ENCODE peak calls at places on chromosomes 1 and 21, in eight cellular contexts. One of them, this sample, is unnamed.
A peak's percentile ranks its signal among the peaks of the same experiment; 100 is the strongest.

GRCh38 chr1:234649432-234650081 is 39.6 kb upstream of the IRF2BP2 start:
- DNase-seq in neural progenitor cell: no peak
- DNase-seq in A549: no peak
- DNase-seq in epithelial cell of proximal tubule: no peak
- DNase-seq in GM23338: no peak
- DNase-seq in cardiac muscle cell: no peak
- DNase-seq in AG10803: peak; percentile 21
- DNase-seq in HFF-Myc: no peak
- DNase-seq in this sample: peak; percentile 28

GRCh38 chr1:218435528-218435927 is 90.4 kb downstream of the TGFB2 start:
- DNase-seq in cardiac muscle cell: no peak
- DNase-seq in AG10803: no peak
- DNase-seq in A549: no peak
- DNase-seq in GM23338: no peak
- DNase-seq in HFF-Myc: no peak
- DNase-seq in neural progenitor cell: no peak
- DNase-seq in epithelial cell of proximal tubule: no peak
- DNase-seq in this sample: no peak

GRCh38 chr1:213530607-213531320 is 457.0 kb upstream of the PROX1 start:
- DNase-seq in cardiac muscle cell: no peak
- DNase-seq in AG10803: no peak
- DNase-seq in GM23338: peak; percentile 18
- DNase-seq in neural progenitor cell: no peak
- DNase-seq in HFF-Myc: no peak
- DNase-seq in epithelial cell of proximal tubule: no peak
- DNase-seq in A549: no peak
- DNase-seq in this sample: no peak

GRCh38 chr1:47571952-47572351 is 134.1 kb downstream of the FOXD2 start:
- DNase-seq in AG10803: no peak
- DNase-seq in HFF-Myc: no peak
- DNase-seq in neural progenitor cell: no peak
- DNase-seq in A549: no peak
- DNase-seq in GM23338: no peak
- DNase-seq in cardiac muscle cell: no peak
- DNase-seq in epithelial cell of proximal tubule: no peak
- DNase-seq in this sample: no peak

GRCh38 chr1:231695439-231696255 is 69.1 kb downstream of the DISC1 start:
- DNase-seq in AG10803: peak; percentile 59
- DNase-seq in epithelial cell of proximal tubule: no peak
- DNase-seq in cardiac muscle cell: peak; percentile 53
- DNase-seq in GM23338: no peak
- DNase-seq in HFF-Myc: no peak
- DNase-seq in neural progenitor cell: no peak
- DNase-seq in A549: no peak
- DNase-seq in this sample: no peak

GRCh38 chr1:214660190-214660589 is 57.2 kb downstream of the CENPF start:
- DNase-seq in epithelial cell of proximal tubule: no peak
- DNase-seq in AG10803: no peak
- DNase-seq in neural progenitor cell: no peak
- DNase-seq in A549: no peak
- DNase-seq in GM23338: no peak
- DNase-seq in cardiac muscle cell: no peak
- DNase-seq in HFF-Myc: no peak
- DNase-seq in this sample: no peak

GRCh38 chr21:36753556-36753955 is 54.6 kb downstream of the SIM2 start:
- DNase-seq in cardiac muscle cell: peak; percentile 60
- DNase-seq in epithelial cell of proximal tubule: peak; percentile 22
- DNase-seq in A549: peak; percentile 40
- DNase-seq in GM23338: no peak
- DNase-seq in neural progenitor cell: no peak
- DNase-seq in HFF-Myc: no peak
- DNase-seq in AG10803: peak; percentile 56
- DNase-seq in this sample: peak; percentile 81

GRCh38 chr1:25360596-25361581 is 22.8 kb downstream of the TMEM50A start:
- DNase-seq in neural progenitor cell: no peak
- DNase-seq in cardiac muscle cell: peak; percentile 21
- DNase-seq in epithelial cell of proximal tubule: no peak
- DNase-seq in A549: peak; percentile 12
- DNase-seq in GM23338: no peak
- DNase-seq in AG10803: peak; percentile 78
- DNase-seq in HFF-Myc: peak; percentile 40
- DNase-seq in this sample: peak; percentile 80

GRCh38 chr1:5979536-5980313 is 12.5 kb downstream of the NPHP4 start:
- DNase-seq in A549: no peak
- DNase-seq in cardiac muscle cell: no peak
- DNase-seq in neural progenitor cell: no peak
- DNase-seq in HFF-Myc: no peak
- DNase-seq in AG10803: no peak
- DNase-seq in epithelial cell of proximal tubule: no peak
- DNase-seq in GM23338: no peak
- DNase-seq in this sample: no peak

GRCh38 chr1:16980473-16981268 is at the start of gene MFAP2:
- DNase-seq in HFF-Myc: no peak
- DNase-seq in A549: no peak
- DNase-seq in neural progenitor cell: peak; percentile 72
- DNase-seq in AG10803: peak; percentile 72
- DNase-seq in cardiac muscle cell: peak; percentile 60
- DNase-seq in epithelial cell of proximal tubule: no peak
- DNase-seq in GM23338: peak; percentile 78
- DNase-seq in this sample: peak; percentile 64

GRCh38 chr1:167543566-167543965 is 10.0 kb downstream of the CREG1 start:
- DNase-seq in HFF-Myc: no peak
- DNase-seq in epithelial cell of proximal tubule: no peak
- DNase-seq in GM23338: no peak
- DNase-seq in A549: no peak
- DNase-seq in AG10803: no peak
- DNase-seq in neural progenitor cell: no peak
- DNase-seq in cardiac muscle cell: no peak
- DNase-seq in this sample: no peak

GRCh38 chr1:21672478-21673276 is 3.5 kb upstream of the RAP1GAP start:
- DNase-seq in epithelial cell of proximal tubule: no peak
- DNase-seq in cardiac muscle cell: no peak
- DNase-seq in HFF-Myc: no peak
- DNase-seq in A549: no peak
- DNase-seq in neural progenitor cell: no peak
- DNase-seq in AG10803: peak; percentile 69
- DNase-seq in GM23338: no peak
- DNase-seq in this sample: peak; percentile 60

GRCh38 chr1:65581120-65581519 is 160.7 kb downstream of the LEPR start:
- DNase-seq in epithelial cell of proximal tubule: no peak
- DNase-seq in HFF-Myc: no peak
- DNase-seq in GM23338: peak; percentile 36
- DNase-seq in neural progenitor cell: no peak
- DNase-seq in AG10803: peak; percentile 16
- DNase-seq in cardiac muscle cell: peak; percentile 19
- DNase-seq in A549: no peak
- DNase-seq in this sample: peak; percentile 21

GRCh38 chr21:45549670-45550463 is 7.6 kb upstream of the SLC19A1 start:
- DNase-seq in AG10803: no peak
- DNase-seq in cardiac muscle cell: no peak
- DNase-seq in HFF-Myc: no peak
- DNase-seq in epithelial cell of proximal tubule: no peak
- DNase-seq in neural progenitor cell: no peak
- DNase-seq in GM23338: no peak
- DNase-seq in A549: no peak
- DNase-seq in this sample: no peak

GRCh38 chr1:172650474-172651193 is 8.3 kb upstream of the FASLG start:
- DNase-seq in A549: no peak
- DNase-seq in HFF-Myc: no peak
- DNase-seq in neural progenitor cell: no peak
- DNase-seq in GM23338: no peak
- DNase-seq in cardiac muscle cell: no peak
- DNase-seq in epithelial cell of proximal tubule: no peak
- DNase-seq in AG10803: no peak
- DNase-seq in this sample: no peak

GRCh38 chr1:71222668-71223067 is 141.8 kb upstream of the ZRANB2 start:
- DNase-seq in HFF-Myc: no peak
- DNase-seq in neural progenitor cell: no peak
- DNase-seq in A549: no peak
- DNase-seq in GM23338: no peak
- DNase-seq in AG10803: no peak
- DNase-seq in cardiac muscle cell: peak; percentile 6
- DNase-seq in epithelial cell of proximal tubule: no peak
- DNase-seq in this sample: no peak

GRCh38 chr1:81801032-81801833 is 499 bp downstream of the ADGRL2 start:
- DNase-seq in neural progenitor cell: peak; percentile 94
- DNase-seq in GM23338: peak; percentile 93
- DNase-seq in cardiac muscle cell: peak; percentile 94
- DNase-seq in epithelial cell of proximal tubule: no peak
- DNase-seq in A549: peak; percentile 85
- DNase-seq in HFF-Myc: peak; percentile 36
- DNase-seq in AG10803: peak; percentile 84
- DNase-seq in this sample: peak; percentile 96

GRCh38 chr1:79478728-79479373 is 472.3 kb upstream of the ADGRL4 start:
- DNase-seq in A549: no peak
- DNase-seq in neural progenitor cell: no peak
- DNase-seq in AG10803: no peak
- DNase-seq in GM23338: no peak
- DNase-seq in epithelial cell of proximal tubule: no peak
- DNase-seq in cardiac muscle cell: no peak
- DNase-seq in HFF-Myc: no peak
- DNase-seq in this sample: no peak

GRCh38 chr1:248618878-248619277 is 16.0 kb downstream of the OR2T11 start:
- DNase-seq in neural progenitor cell: no peak
- DNase-seq in epithelial cell of proximal tubule: no peak
- DNase-seq in A549: peak; percentile 58
- DNase-seq in AG10803: peak; percentile 58
- DNase-seq in cardiac muscle cell: peak; percentile 39
- DNase-seq in GM23338: peak; percentile 11
- DNase-seq in HFF-Myc: no peak
- DNase-seq in this sample: peak; percentile 52

GRCh38 chr1:114427612-114428011 is 83.4 kb downstream of the TRIM33 start:
- DNase-seq in epithelial cell of proximal tubule: no peak
- DNase-seq in cardiac muscle cell: no peak
- DNase-seq in HFF-Myc: no peak
- DNase-seq in A549: no peak
- DNase-seq in AG10803: no peak
- DNase-seq in neural progenitor cell: no peak
- DNase-seq in GM23338: no peak
- DNase-seq in this sample: no peak

GRCh38 chr1:114431026-114431425 is 80.0 kb downstream of the TRIM33 start:
- DNase-seq in AG10803: no peak
- DNase-seq in GM23338: no peak
- DNase-seq in A549: no peak
- DNase-seq in HFF-Myc: no peak
- DNase-seq in neural progenitor cell: no peak
- DNase-seq in epithelial cell of proximal tubule: no peak
- DNase-seq in cardiac muscle cell: no peak
- DNase-seq in this sample: no peak

GRCh38 chr1:114423455-114423854 is 87.5 kb downstream of the TRIM33 start:
- DNase-seq in GM23338: no peak
- DNase-seq in neural progenitor cell: no peak
- DNase-seq in cardiac muscle cell: no peak
- DNase-seq in epithelial cell of proximal tubule: no peak
- DNase-seq in A549: no peak
- DNase-seq in HFF-Myc: no peak
- DNase-seq in AG10803: no peak
- DNase-seq in this sample: no peak

DNA sequence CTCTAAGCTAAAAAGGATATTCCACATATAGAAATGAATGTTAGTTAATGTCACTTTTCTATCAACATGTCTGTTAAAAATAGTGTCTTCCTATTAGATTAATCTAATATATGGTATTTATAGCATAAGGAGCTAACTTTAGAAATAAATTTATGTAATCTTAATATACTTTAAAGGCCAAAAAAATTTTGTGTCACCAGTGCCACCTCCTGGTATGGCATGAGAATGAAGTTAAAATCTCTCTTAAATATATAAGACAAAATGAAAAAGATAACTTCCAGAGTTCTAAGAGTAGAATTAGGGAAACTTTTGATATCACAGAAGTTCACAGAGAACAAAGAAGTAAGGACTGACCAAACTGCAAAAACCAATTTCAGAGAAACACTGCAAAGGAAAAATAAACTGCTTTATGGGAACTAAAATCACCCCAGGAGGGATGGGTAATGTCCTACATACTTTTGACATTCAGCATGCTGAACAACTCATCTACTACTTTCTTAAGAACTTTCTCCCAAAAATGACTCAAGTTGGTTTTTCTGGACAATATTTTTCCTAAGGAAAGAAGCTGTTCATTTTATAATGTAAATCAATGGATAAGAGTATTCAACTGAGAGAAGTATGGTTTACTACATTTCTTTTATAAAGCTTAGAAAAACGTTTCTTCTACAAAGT is 82.8 kb downstream of the TRIM33 start:
- DNase-seq in GM23338: no peak
- DNase-seq in A549: peak; percentile 8
- DNase-seq in HFF-Myc: no peak
- DNase-seq in epithelial cell of proximal tubule: no peak
- DNase-seq in AG10803: peak; percentile 23
- DNase-seq in neural progenitor cell: no peak
- DNase-seq in cardiac muscle cell: peak; percentile 44
- DNase-seq in this sample: peak; percentile 47
- TF ChIP-seq CTCF in GM23338: peak; percentile 66
- TF ChIP-seq CTCF in A549: peak; percentile 43
- TF ChIP-seq CTCF in HFF-Myc: peak; percentile 24
- TF ChIP-seq CTCF in epithelial cell of proximal tubule: peak; percentile 52
- TF ChIP-seq CTCF in AG10803: peak; percentile 60
- TF ChIP-seq CTCF in neural progenitor cell: peak; percentile 49
- TF ChIP-seq CTCF in cardiac muscle cell: peak; percentile 53
- TF ChIP-seq CTCF in this sample: peak; percentile 42

DNA sequence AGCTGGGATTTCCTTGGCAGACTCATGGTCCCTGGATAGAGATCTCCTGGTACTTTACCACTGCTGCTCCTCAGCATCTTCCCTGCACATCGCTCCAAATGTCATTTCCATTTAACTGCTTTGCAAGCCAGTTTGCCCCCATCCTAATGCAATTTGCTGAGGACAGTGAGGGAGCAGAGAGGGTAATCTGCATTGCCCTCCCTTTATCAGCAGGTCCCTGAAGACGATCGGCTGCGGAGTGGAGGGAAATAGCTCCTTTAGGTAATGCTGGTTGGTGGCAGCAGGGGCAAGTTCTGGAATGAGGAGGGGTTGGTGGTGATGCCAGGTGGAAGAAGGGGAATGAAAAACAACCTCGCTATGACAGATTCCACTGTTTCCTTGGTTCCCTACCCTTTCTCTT is 2.6 kb downstream of the PLXNA2 start:
- DNase-seq in A549: no peak
- DNase-seq in epithelial cell of proximal tubule: no peak
- DNase-seq in GM23338: no peak
- DNase-seq in cardiac muscle cell: no peak
- DNase-seq in neural progenitor cell: no peak
- DNase-seq in AG10803: no peak
- DNase-seq in HFF-Myc: no peak
- DNase-seq in this sample: no peak
- H3K4me3 ChIP-seq in A549: no peak overlapping the region
- H3K4me3 ChIP-seq in epithelial cell of proximal tubule: peak overlapping the region; percentile 87
- H3K4me3 ChIP-seq in GM23338: no peak overlapping the region
- H3K4me3 ChIP-seq in cardiac muscle cell: peak overlapping the region; percentile 83
- H3K4me3 ChIP-seq in neural progenitor cell: no peak overlapping the region
- H3K4me3 ChIP-seq in AG10803: peak overlapping the region; percentile 16
- H3K4me3 ChIP-seq in HFF-Myc: no peak overlapping the region
- H3K4me3 ChIP-seq in this sample: peak overlapping the region; percentile 88

GRCh38 chr1:193143285-193143684 is 21.5 kb downstream of the CDC73 start:
- DNase-seq in neural progenitor cell: no peak
- DNase-seq in AG10803: peak; percentile 21
- DNase-seq in HFF-Myc: no peak
- DNase-seq in cardiac muscle cell: peak; percentile 44
- DNase-seq in GM23338: no peak
- DNase-seq in epithelial cell of proximal tubule: no peak
- DNase-seq in A549: no peak
- DNase-seq in this sample: peak; percentile 47
- TF ChIP-seq CTCF in neural progenitor cell: peak; percentile 45
- TF ChIP-seq CTCF in AG10803: peak; percentile 44
- TF ChIP-seq CTCF in HFF-Myc: no peak
- TF ChIP-seq CTCF in cardiac muscle cell: peak; percentile 36
- TF ChIP-seq CTCF in GM23338: peak; percentile 49
- TF ChIP-seq CTCF in epithelial cell of proximal tubule: peak; percentile 46
- TF ChIP-seq CTCF in A549: peak; percentile 58
- TF ChIP-seq CTCF in this sample: peak; percentile 4

GRCh38 chr1:156625436-156626078 is 6.3 kb downstream of the HAPLN2 start:
- DNase-seq in A549: peak; percentile 61
- DNase-seq in GM23338: peak; percentile 73
- DNase-seq in neural progenitor cell: peak; percentile 79
- DNase-seq in epithelial cell of proximal tubule: no peak
- DNase-seq in AG10803: peak; percentile 23
- DNase-seq in HFF-Myc: no peak
- DNase-seq in cardiac muscle cell: peak; percentile 63
- DNase-seq in this sample: peak; percentile 48
- H3K4me3 ChIP-seq in A549: peak overlapping the region; percentile 49
- H3K4me3 ChIP-seq in GM23338: peak overlapping the region; percentile 78
- H3K4me3 ChIP-seq in neural progenitor cell: peak overlapping the region; percentile 43
- H3K4me3 ChIP-seq in epithelial cell of proximal tubule: no peak overlapping the region
- H3K4me3 ChIP-seq in AG10803: no peak overlapping the region
- H3K4me3 ChIP-seq in HFF-Myc: no peak overlapping the region
- H3K4me3 ChIP-seq in cardiac muscle cell: peak overlapping the region; percentile 25
- H3K4me3 ChIP-seq in this sample: no peak overlapping the region

This sample was measured in cardiac fibroblast.